ENCODE peak calls at places on chromosomes 11 and 22, in seven cellular contexts. H is MCF 10A, J is cardiac muscle cell, Y is neural crest cell, T is lower leg skin, R is dorsolateral prefrontal cortex, C is colonic mucosa. D is an unnamed sample.

GRCh38 chr11:123601136-123601535 is 53.3 kb downstream of the SCN3B start:
- DNase-seq in H (peak), J (peak), Y (no peak), T (no peak), R (no peak), C (no peak), D (no peak)

GRCh38 chr22:31504282-31504681 is 7.9 kb downstream of the SFI1 start:
- DNase-seq in H (no peak), J (peak), Y (no peak), T (no peak), R (no peak), C (no peak), D (no peak)

GRCh38 chr22:23849009-23850006 is 8.4 kb upstream of the SLC2A11 start:
- DNase-seq in H (peak), J (peak), Y (peak), T (peak), R (peak), C (peak), D (peak)

GRCh38 chr11:118287006-118287405 is 17.5 kb upstream of the CD3E start:
- DNase-seq in H (peak), J (peak), Y (no peak), T (no peak), R (no peak), C (no peak), D (no peak)

GRCh38 chr11:46668480-46669085 is 31.8 kb downstream of the ARHGAP1 start:
- DNase-seq in H (no peak), J (no peak), Y (no peak), T (no peak), R (no peak), C (no peak), D (no peak)

GRCh38 chr22:25754527-25755202 is 12.7 kb downstream of the MYO18B start:
- DNase-seq in H (peak), J (peak), Y (no peak), T (peak), R (no peak), C (no peak), D (no peak)

GRCh38 chr11:100939581-100939980 is 190.0 kb downstream of the PGR start:
- DNase-seq in H (no peak), J (no peak), Y (no peak), T (no peak), R (no peak), C (no peak), D (no peak)

GRCh38 chr11:69912161-69912910 is 93.1 kb upstream of the FGF3 start:
- DNase-seq in H (no peak), J (no peak), Y (no peak), T (no peak), R (peak), C (no peak), D (peak)

DNA sequence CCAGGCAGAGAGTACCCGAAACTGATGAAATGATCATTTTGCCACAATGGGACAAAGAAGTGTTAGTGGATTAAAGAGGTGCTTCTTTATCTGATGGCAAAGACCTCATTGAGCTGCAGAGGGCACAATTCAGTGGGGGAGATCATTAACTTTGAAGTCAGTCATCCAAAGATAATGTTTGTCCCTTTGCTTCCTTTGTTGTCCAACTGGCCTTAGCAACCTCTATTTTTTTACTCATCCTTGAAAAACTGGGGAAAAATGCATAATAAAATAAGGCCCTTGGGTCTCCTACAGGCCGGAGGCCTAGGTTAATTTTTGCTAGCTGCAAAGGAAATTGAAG is 86.9 kb upstream of the HTATIP2 start:
- DNase-seq in H (no peak), J (no peak), Y (no peak), T (no peak), R (no peak), C (no peak), D (no peak)
- TF ChIP-seq CTCF in H (no peak), J (no peak), Y (no peak), T (no peak), R (no peak), C (no peak), D (no peak)

GRCh38 chr11:32008879-32009548 is 81.9 kb upstream of the RCN1 start:
- DNase-seq in H (no peak), J (no peak), Y (no peak), T (no peak), R (no peak), C (no peak), D (no peak)

GRCh38 chr11:32005786-32006406 is 85.0 kb upstream of the RCN1 start:
- DNase-seq in H (peak), J (peak), Y (no peak), T (no peak), R (no peak), C (no peak), D (no peak)

GRCh38 chr11:32003335-32003734 is 87.5 kb upstream of the RCN1 start:
- DNase-seq in H (no peak), J (no peak), Y (no peak), T (no peak), R (no peak), C (no peak), D (no peak)

GRCh38 chr11:32002311-32002710 is 88.6 kb upstream of the RCN1 start:
- DNase-seq in H (no peak), J (no peak), Y (no peak), T (no peak), R (no peak), C (no peak), D (no peak)

DNA sequence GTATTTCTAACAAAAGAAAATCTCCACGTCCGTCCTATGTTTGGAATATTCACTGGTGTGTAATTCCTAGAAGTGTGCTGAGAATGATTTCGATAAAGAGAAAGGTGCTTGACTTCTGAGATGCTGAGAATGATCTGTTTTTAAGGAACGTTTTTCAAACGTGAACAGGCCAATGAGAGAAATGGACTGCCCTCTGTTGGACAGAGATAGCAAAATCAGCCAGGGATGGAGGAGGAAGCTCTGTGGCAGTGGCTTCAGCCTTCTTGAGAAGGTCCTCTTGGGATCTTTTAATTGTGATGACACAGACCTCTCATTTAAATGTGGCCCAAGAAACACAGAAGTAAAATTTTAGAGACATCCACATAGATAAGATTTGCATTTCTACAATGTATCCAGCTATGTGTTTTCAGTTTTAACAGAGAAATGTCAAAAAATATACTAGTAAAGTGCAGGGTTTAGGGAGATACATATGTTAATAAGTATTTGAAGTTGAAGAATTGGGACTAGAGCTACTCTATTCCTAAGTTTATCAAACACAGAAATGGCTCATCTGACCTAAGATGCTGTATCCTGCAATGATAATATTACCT is 84.0 kb upstream of the RCN1 start:
- DNase-seq in H (peak), J (peak), Y (peak), T (no peak), R (no peak), C (no peak), D (no peak)
- TF ChIP-seq CTCF in H (peak), J (peak), Y (peak), T (no peak), R (peak), C (peak), D (peak)

GRCh38 chr11:125554038-125554437 is 15.2 kb upstream of the EI24 start:
- DNase-seq in H (no peak), J (no peak), Y (no peak), T (no peak), R (no peak), C (no peak), D (no peak)
- TF ChIP-seq CTCF in H (no peak), J (no peak), Y (no peak), T (no peak), R (no peak), C (no peak), D (no peak)

DNA sequence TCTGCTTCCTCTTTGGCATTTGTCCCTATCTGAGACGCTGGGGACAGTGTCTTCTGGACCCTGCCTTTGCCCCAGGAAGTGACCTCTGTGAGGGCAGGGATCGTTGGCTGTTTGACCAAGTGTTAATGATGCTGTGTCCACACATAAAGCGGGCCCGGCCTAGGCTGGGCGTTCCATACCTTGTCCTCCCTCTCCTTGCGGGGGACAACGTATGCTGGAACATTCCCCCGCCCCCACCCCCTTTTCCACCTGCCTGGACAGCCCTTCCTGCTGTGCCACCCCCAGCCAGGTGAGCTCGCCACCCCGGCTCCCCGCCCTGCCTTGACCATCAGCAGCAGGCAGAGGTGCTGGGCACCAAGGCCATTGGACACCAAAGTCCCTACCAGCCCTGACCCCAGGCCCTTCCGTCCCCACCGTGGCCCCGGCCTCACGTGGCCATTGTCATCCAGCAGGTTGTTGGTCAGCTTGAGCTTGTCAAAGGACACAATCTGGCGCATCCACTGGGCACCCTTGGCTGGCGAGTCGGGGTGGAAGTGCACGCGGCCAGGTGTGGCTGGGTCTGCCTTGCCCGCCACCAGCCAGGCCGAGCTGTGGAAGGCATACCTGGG is 4.1 kb upstream of the NUDT8 start:
- DNase-seq in H (no peak), J (no peak), Y (no peak), T (no peak), R (no peak), C (peak), D (peak)
- TF ChIP-seq CTCF in H (no peak), J (no peak), Y (no peak), T (no peak), R (no peak), C (no peak), D (no peak)